ENCODE peak calls at places on chromosome 1, in eight cellular contexts. G, L, H, O, R, P, U and D are unnamed samples.

GRCh38 chr1:45621501-45621836 is 2.4 kb downstream of the CCDC17 start:
- DNase-seq in G (no peak), L (peak), H (no peak), O (no peak), R (no peak), P (no peak), U (no peak), D (no peak)

GRCh38 chr1:80847904-80848303 is 952.8 kb upstream of the ADGRL2 start:
- DNase-seq in G (no peak), L (no peak), H (no peak), O (no peak), R (no peak), P (no peak), U (no peak), D (no peak)

GRCh38 chr1:94101613-94101940 is 19.4 kb downstream of the ABCA4 start:
- DNase-seq in G (no peak), L (no peak), H (no peak), O (no peak), R (no peak), P (no peak), U (no peak), D (no peak)

GRCh38 chr1:196078691-196079090 is 529.5 kb downstream of the KCNT2 start:
- DNase-seq in G (no peak), L (no peak), H (no peak), O (no peak), R (no peak), P (no peak), U (no peak), D (no peak)

GRCh38 chr1:53604291-53604919 is 134.6 kb downstream of the GLIS1 start:
- DNase-seq in G (no peak), L (no peak), H (no peak), O (no peak), R (no peak), P (no peak), U (no peak), D (no peak)

GRCh38 chr1:159990005-159990404 is 36.0 kb upstream of the SLAMF9 start:
- DNase-seq in G (no peak), L (no peak), H (no peak), O (no peak), R (no peak), P (no peak), U (no peak), D (no peak)

GRCh38 chr1:182410138-182410537 is 9.7 kb upstream of the TEDDM1 start:
- DNase-seq in G (no peak), L (no peak), H (no peak), O (no peak), R (no peak), P (no peak), U (no peak), D (no peak)

GRCh38 chr1:248696261-248696660 is 6.3 kb downstream of the OR14I1 start:
- DNase-seq in G (no peak), L (no peak), H (no peak), O (no peak), R (no peak), P (no peak), U (no peak), D (no peak)

GRCh38 chr1:156154317-156154749 is 948 bp downstream of the SEMA4A start:
- DNase-seq in G (no peak), L (peak), H (no peak), O (no peak), R (no peak), P (peak), U (peak), D (no peak)

GRCh38 chr1:61300899-61301298 is 218.5 kb downstream of the NFIA start:
- DNase-seq in G (no peak), L (no peak), H (no peak), O (no peak), R (no peak), P (no peak), U (no peak), D (no peak)

GRCh38 chr1:178172939-178173338 is 79.0 kb downstream of the RASAL2 start:
- DNase-seq in G (no peak), L (no peak), H (no peak), O (no peak), R (peak), P (no peak), U (no peak), D (no peak)

GRCh38 chr1:95451054-95451453 is 217.0 kb downstream of the RWDD3 start:
- DNase-seq in G (no peak), L (no peak), H (no peak), O (no peak), R (no peak), P (no peak), U (no peak), D (no peak)

GRCh38 chr1:28190337-28190979 is 14.0 kb upstream of the PTAFR start:
- DNase-seq in G (no peak), L (no peak), H (no peak), O (no peak), R (no peak), P (no peak), U (no peak), D (no peak)